ENCODE peak calls at places on chromosomes 5 and 9, in nine cellular contexts. A is fibroblast of the aortic adventitia, V is RWPE1, O is A549, U is sigmoid colon, G is lower lobe of right lung, P is AG04449, R is AG10803, Y is prostate gland. E is an unnamed sample.

GRCh38 chr9:125851971-125852370 is 104.8 kb downstream of the PBX3 start:
- DNase-seq in U (no peak), R (no peak), Y (no peak), A (peak), P (no peak), G (no peak), V (no peak), O (no peak), E (no peak)

GRCh38 chr5:150751096-150751891 is 7.5 kb downstream of the DCTN4 start:
- DNase-seq in P (no peak), O (no peak), Y (no peak), R (no peak), V (no peak), A (no peak), G (no peak), U (no peak), E (no peak)

GRCh38 chr5:148967783-148968182 is 95.1 kb downstream of the SH3TC2 start:
- DNase-seq in U (peak), V (no peak), Y (no peak), A (no peak), P (no peak), O (no peak), G (no peak), R (no peak), E (no peak)

GRCh38 chr9:6184749-6185645 is 30.6 kb upstream of the IL33 start:
- DNase-seq in P (no peak), A (peak), R (peak), O (no peak), Y (no peak), G (no peak), V (no peak), U (no peak), E (no peak)

GRCh38 chr5:14223372-14223771 is 80.2 kb downstream of the TRIO start:
- DNase-seq in Y (no peak), A (no peak), O (no peak), U (no peak), G (no peak), R (no peak), P (no peak), V (no peak), E (no peak)

GRCh38 chr9:24936117-24936516 is 390.4 kb upstream of the IZUMO3 start:
- DNase-seq in A (no peak), G (no peak), V (no peak), R (no peak), U (no peak), O (no peak), P (no peak), Y (no peak), E (no peak)

GRCh38 chr5:35538198-35538931 is 79.3 kb upstream of the SPEF2 start:
- DNase-seq in O (no peak), Y (no peak), R (no peak), A (no peak), G (no peak), V (no peak), P (no peak), U (no peak), E (no peak)

GRCh38 chr5:103218164-103218563 is 40.4 kb upstream of the MACIR start:
- DNase-seq in U (no peak), O (no peak), R (peak), P (peak), G (no peak), V (no peak), A (peak), Y (no peak), E (no peak)

GRCh38 chr5:96043471-96043870 is 81.8 kb upstream of the ELL2 start:
- DNase-seq in A (no peak), U (no peak), O (no peak), P (no peak), R (no peak), V (no peak), G (no peak), Y (no peak), E (no peak)

GRCh38 chr9:19985081-19985480 is 196.2 kb upstream of the SLC24A2 start:
- DNase-seq in P (no peak), Y (no peak), U (no peak), O (no peak), G (no peak), A (no peak), R (no peak), V (no peak), E (no peak)

GRCh38 chr5:171449426-171449825 is 30.0 kb downstream of the FGF18 start:
- DNase-seq in O (no peak), Y (no peak), U (no peak), G (no peak), V (no peak), P (no peak), A (no peak), R (no peak), E (no peak)

GRCh38 chr5:138824924-138825863 is 49.9 kb downstream of the LRRTM2 start:
- DNase-seq in O (peak), Y (no peak), R (no peak), A (peak), U (no peak), P (no peak), G (no peak), V (peak), E (no peak)

GRCh38 chr5:137888489-137888874 is 775 bp upstream of the PKD2L2 start:
- DNase-seq in V (no peak), A (peak), Y (no peak), O (no peak), U (no peak), R (no peak), G (no peak), P (no peak), E (no peak)

GRCh38 chr5:1847611-1848010 is 35.1 kb downstream of the IRX4 start:
- DNase-seq in P (no peak), R (no peak), U (no peak), G (peak), A (no peak), V (no peak), Y (no peak), O (no peak), E (no peak)

GRCh38 chr5:72417333-72418062 is 89.7 kb downstream of the ZNF366 start:
- DNase-seq in G (no peak), P (no peak), O (no peak), Y (no peak), V (no peak), A (no peak), R (no peak), U (no peak), E (no peak)

GRCh38 chr5:145787001-145787400 is 48.1 kb downstream of the PRELID2 start:
- DNase-seq in U (no peak), G (no peak), A (peak), P (no peak), O (no peak), Y (no peak), V (no peak), R (no peak), E (no peak)

GRCh38 chr9:106877345-106877744 is 14.4 kb downstream of the ZNF462 start:
- DNase-seq in R (no peak), V (no peak), Y (no peak), O (no peak), A (no peak), P (no peak), G (no peak), U (peak), E (no peak)

GRCh38 chr9:31140316-31140715 is 1244.1 kb upstream of the ACO1 start:
- DNase-seq in G (no peak), U (no peak), O (no peak), Y (no peak), R (no peak), A (peak), P (no peak), V (peak), E (no peak)

GRCh38 chr9:124514874-124515273 is 7.7 kb upstream of the NR5A1 start:
- DNase-seq in G (no peak), Y (no peak), U (no peak), R (no peak), O (no peak), P (no peak), A (no peak), V (no peak), E (no peak)

GRCh38 chr5:173969167-173970049 is 19.6 kb upstream of the C5orf47 start:
- DNase-seq in A (peak), U (no peak), O (peak), G (peak), R (peak), Y (no peak), P (no peak), V (peak), E (no peak)

GRCh38 chr5:147427784-147428401 is 82.0 kb downstream of the DPYSL3 start:
- DNase-seq in Y (no peak), V (no peak), A (peak), R (peak), G (no peak), P (no peak), U (no peak), O (no peak), E (no peak)

GRCh38 chr9:20981486-20981885 is 50.0 kb downstream of the HACD4 start:
- DNase-seq in P (peak), Y (peak), U (no peak), O (no peak), V (no peak), A (peak), R (peak), G (peak), E (no peak)

GRCh38 chr5:1330146-1330846 is 14.6 kb downstream of the CLPTM1L start:
- DNase-seq in A (no peak), O (no peak), V (peak), Y (peak), P (no peak), U (peak), G (peak), R (no peak), E (no peak)

GRCh38 chr5:84450617-84451414 is 66.1 kb upstream of the EDIL3 start:
- DNase-seq in R (peak), U (no peak), Y (no peak), V (peak), A (peak), G (no peak), P (no peak), O (no peak), E (no peak)

GRCh38 chr9:18032636-18033035 is 441.3 kb upstream of the ADAMTSL1 start:
- DNase-seq in U (no peak), V (no peak), O (no peak), R (no peak), A (no peak), Y (no peak), G (no peak), P (no peak), E (no peak)

GRCh38 chr5:104186100-104186499 is 623.5 kb upstream of the NUDT12 start:
- DNase-seq in O (no peak), G (peak), Y (no peak), P (no peak), A (peak), V (no peak), R (no peak), U (peak), E (no peak)

GRCh38 chr5:74281191-74281590 is 359.3 kb downstream of the ENC1 start:
- DNase-seq in A (no peak), P (no peak), O (no peak), R (no peak), Y (no peak), V (no peak), G (no peak), U (no peak), E (no peak)

GRCh38 chr9:14212697-14213420 is 101.1 kb downstream of the NFIB start:
- DNase-seq in V (no peak), A (no peak), R (no peak), O (no peak), P (no peak), U (no peak), Y (no peak), G (no peak), E (no peak)

GRCh38 chr9:18861599-18862546 is 171.1 kb downstream of the SAXO1 start:
- DNase-seq in G (no peak), A (peak), O (no peak), Y (no peak), V (no peak), P (peak), R (peak), U (peak), E (no peak)

GRCh38 chr9:34562136-34562745 is 27.3 kb downstream of the CNTFR start:
- DNase-seq in U (no peak), V (no peak), Y (no peak), P (no peak), R (no peak), A (no peak), O (no peak), G (no peak), E (no peak)

GRCh38 chr5:151739395-151739794 is 19.0 kb downstream of the ATOX1 start:
- DNase-seq in O (no peak), U (no peak), R (no peak), V (no peak), P (no peak), A (no peak), G (no peak), Y (no peak), E (no peak)

GRCh38 chr5:57438162-57438561 is 44.4 kb downstream of the ACTBL2 start:
- DNase-seq in O (no peak), R (no peak), G (no peak), U (no peak), Y (no peak), V (no peak), A (no peak), P (no peak), E (no peak)

GRCh38 chr5:60332244-60333018 is 367.5 kb downstream of the DEPDC1B start:
- DNase-seq in R (peak), V (peak), O (peak), G (no peak), Y (no peak), U (no peak), A (peak), P (no peak), E (no peak)

GRCh38 chr5:76544268-76544926 is 78.8 kb downstream of the F2RL2 start:
- DNase-seq in O (peak), U (no peak), R (no peak), A (peak), Y (peak), V (peak), G (peak), P (no peak), E (peak)
- TF ChIP-seq CTCF in O (peak), U (no peak), R (no peak), A (peak), Y (peak), V (peak), G (peak), P (peak), E (peak)

GRCh38 chr5:4058899-4059298 is 463.3 kb downstream of the IRX1 start:
- DNase-seq in P (no peak), A (peak), V (peak), G (no peak), U (no peak), O (no peak), R (no peak), Y (no peak), E (no peak)
- TF ChIP-seq CTCF in P (no peak), A (peak), V (no peak), G (no peak), U (no peak), O (no peak), R (no peak), Y (no peak), E (no peak)

GRCh38 chr9:88041447-88041846 is 67.1 kb upstream of the CDK20 start:
- DNase-seq in Y (no peak), U (no peak), R (peak), G (no peak), A (peak), V (no peak), O (no peak), P (no peak), E (no peak)
- TF ChIP-seq CTCF in Y (peak), U (peak), R (peak), G (peak), A (peak), V (peak), O (peak), P (peak), E (no peak)

GRCh38 chr5:129135633-129136032 is 41.1 kb downstream of the ISOC1 start:
- DNase-seq in Y (no peak), U (no peak), P (no peak), G (no peak), A (no peak), R (no peak), O (no peak), V (no peak), E (no peak)
- TF ChIP-seq CTCF in Y (no peak), U (no peak), P (no peak), G (no peak), A (no peak), R (no peak), O (no peak), V (no peak), E (no peak)

GRCh38 chr9:133188006-133188842 is 20.8 kb downstream of the OBP2B start:
- DNase-seq in O (peak), A (no peak), U (peak), P (no peak), Y (no peak), R (no peak), V (peak), G (no peak), E (no peak)
- TF ChIP-seq CTCF in O (peak), A (no peak), U (no peak), P (no peak), Y (no peak), R (no peak), V (no peak), G (peak), E (no peak)

DNA sequence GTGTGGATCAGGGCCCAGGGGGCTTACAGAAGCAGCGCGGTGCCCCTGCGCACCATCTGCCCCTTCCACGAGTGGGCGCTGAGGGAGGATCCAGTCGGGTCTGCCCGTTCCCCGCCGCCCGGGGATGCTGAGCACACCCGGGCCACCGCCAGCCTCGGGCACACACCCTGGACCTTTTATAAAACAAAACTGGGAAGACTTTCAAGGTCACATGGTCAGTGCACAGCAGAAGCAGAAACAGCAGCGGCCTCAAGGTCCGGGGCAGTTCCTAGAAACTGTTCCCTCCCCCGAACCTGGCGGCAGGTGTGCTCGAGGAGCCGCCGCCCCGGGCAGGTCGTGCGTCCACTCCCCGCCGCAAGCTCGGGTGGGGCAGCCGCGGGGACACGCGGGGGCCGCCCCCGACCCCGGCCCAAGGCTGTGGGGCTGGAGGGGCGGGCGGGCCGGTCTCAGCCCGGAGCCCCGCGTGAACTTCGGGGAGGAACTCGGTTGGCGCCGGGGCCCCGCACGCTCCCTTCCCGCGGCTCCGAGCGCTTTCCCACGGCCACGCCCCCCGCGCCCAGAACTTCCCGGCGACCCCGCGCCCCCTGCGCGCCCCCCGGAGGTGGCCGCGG is 619 bp upstream of the PPP1R26 start:
- DNase-seq in P (no peak), Y (peak), V (peak), G (peak), O (peak), R (peak), A (peak), U (peak), E (no peak)
- TF ChIP-seq CTCF in P (peak), Y (peak), V (peak), G (peak), O (peak), R (peak), A (peak), U (no peak), E (no peak)

E was measured in natural killer cell.